ENCODE peak calls at places on chromosomes 3 and 15, in four cellular contexts. B, L, N and P are unnamed samples.

GRCh38 chr15:71484080-71484479 is 326.3 kb upstream of the NR2E3 start:
- DNase-seq in B (no peak), L (no peak), N (no peak), P (no peak)

GRCh38 chr3:13219077-13219901 is 146.1 kb upstream of the IQSEC1 start:
- DNase-seq in B (no peak), L (no peak), N (no peak), P (no peak)

GRCh38 chr3:17149076-17149475 is 264.3 kb downstream of the PLCL2 start:
- DNase-seq in B (no peak), L (no peak), N (no peak), P (no peak)

GRCh38 chr3:75144396-75144795 is 519.7 kb upstream of the FRG2C start:
- DNase-seq in B (no peak), L (no peak), N (no peak), P (no peak)

GRCh38 chr3:134931045-134931775 is 136.2 kb downstream of the EPHB1 start:
- DNase-seq in B (no peak), L (no peak), N (no peak), P (no peak)

GRCh38 chr3:35648347-35648746 is 9.0 kb downstream of the ARPP21 start:
- DNase-seq in B (no peak), L (no peak), N (no peak), P (no peak)

GRCh38 chr15:70974004-70974832 is 81.6 kb downstream of the LRRC49 start:
- DNase-seq in B (no peak), L (peak), N (no peak), P (no peak)

GRCh38 chr3:151290673-151291072 is 12.3 kb upstream of the P2RY14 start:
- DNase-seq in B (no peak), L (no peak), N (no peak), P (peak)

GRCh38 chr15:88646951-88647350 is 8.1 kb downstream of the ISG20 start:
- DNase-seq in B (no peak), L (no peak), N (no peak), P (no peak)

GRCh38 chr3:13170317-13170716 is 97.1 kb upstream of the IQSEC1 start:
- DNase-seq in B (no peak), L (no peak), N (no peak), P (no peak)

GRCh38 chr3:13698498-13698897 is 149.6 kb downstream of the FBLN2 start:
- DNase-seq in B (no peak), L (no peak), N (no peak), P (no peak)

GRCh38 chr3:156106721-156107373 is 13.5 kb upstream of the KCNAB1 start:
- DNase-seq in B (no peak), L (no peak), N (no peak), P (no peak)

GRCh38 chr15:82597815-82598214 is 49.3 kb downstream of the CPEB1 start:
- DNase-seq in B (no peak), L (no peak), N (no peak), P (no peak)

GRCh38 chr3:132595036-132595435 is 2.0 kb upstream of the ACKR4 start:
- DNase-seq in B (no peak), L (no peak), N (no peak), P (peak)

GRCh38 chr15:63902671-63903035 is 68.9 kb upstream of the HERC1 start:
- DNase-seq in B (no peak), L (no peak), N (no peak), P (no peak)

GRCh38 chr3:133162906-133163305 is 124.7 kb downstream of the TMEM108 start:
- DNase-seq in B (no peak), L (no peak), N (no peak), P (no peak)

GRCh38 chr3:72010044-72010443 is 225.1 kb upstream of the PROK2 start:
- DNase-seq in B (no peak), L (no peak), N (no peak), P (peak)

GRCh38 chr3:37530298-37530697 is 331.4 kb upstream of the CTDSPL start:
- DNase-seq in B (no peak), L (no peak), N (no peak), P (no peak)

GRCh38 chr3:78645628-78646310 is 1122.0 kb downstream of the ROBO1 start:
- DNase-seq in B (no peak), L (peak), N (peak), P (peak)

GRCh38 chr3:37605754-37606153 is 255.9 kb upstream of the CTDSPL start:
- DNase-seq in B (no peak), L (no peak), N (no peak), P (no peak)

GRCh38 chr3:194579091-194579606 is 54.1 kb downstream of the TMEM44 start:
- DNase-seq in B (no peak), L (no peak), N (no peak), P (no peak)

GRCh38 chr3:14460342-14461005 is 58.1 kb downstream of the SLC6A6 start:
- DNase-seq in B (no peak), L (no peak), N (no peak), P (no peak)

GRCh38 chr3:13420817-13421755 is 964 bp upstream of the NUP210 start:
- DNase-seq in B (peak), L (peak), N (peak), P (peak)

GRCh38 chr15:66071621-66072295 is 181.8 kb downstream of the MEGF11 start:
- DNase-seq in B (no peak), L (no peak), N (no peak), P (no peak)

GRCh38 chr3:160100610-160101009 is 112.0 kb downstream of the IL12A start:
- DNase-seq in B (no peak), L (no peak), N (no peak), P (no peak)

GRCh38 chr3:172104471-172105072 is 65.2 kb downstream of the FNDC3B start:
- DNase-seq in B (no peak), L (peak), N (no peak), P (no peak)
- TF ChIP-seq SPI1 in B (no peak), L (no peak), N (no peak), P (no peak)

GRCh38 chr3:117562000-117562399 is 852.4 kb downstream of the TUSC7 start:
- DNase-seq in B (no peak), L (no peak), N (no peak), P (no peak)

GRCh38 chr3:117565777-117566176 is 856.2 kb downstream of the TUSC7 start:
- DNase-seq in B (no peak), L (no peak), N (no peak), P (no peak)

GRCh38 chr3:117558681-117559080 is 849.1 kb downstream of the TUSC7 start:
- DNase-seq in B (no peak), L (no peak), N (no peak), P (no peak)

GRCh38 chr3:117567903-117568302 is 858.3 kb downstream of the TUSC7 start:
- DNase-seq in B (no peak), L (no peak), N (no peak), P (peak)

GRCh38 chr3:117563063-117563462 is 853.5 kb downstream of the TUSC7 start:
- DNase-seq in B (no peak), L (no peak), N (no peak), P (no peak)
- TF ChIP-seq SPI1 in B (no peak), L (no peak), N (no peak), P (no peak)

GRCh38 chr15:74798388-74799254 is 14.0 kb upstream of the LMAN1L start:
- DNase-seq in B (peak), L (no peak), N (no peak), P (no peak)
- TF ChIP-seq SPI1 in B (no peak), L (no peak), N (no peak), P (no peak)

GRCh38 chr3:179837374-179837773 is 184.5 kb downstream of the USP13 start:
- DNase-seq in B (no peak), L (no peak), N (no peak), P (no peak)
- TF ChIP-seq SPI1 in B (no peak), L (no peak), N (no peak), P (no peak)

GRCh38 chr3:168976969-168977368 is 686.5 kb downstream of the MECOM start:
- DNase-seq in B (no peak), L (no peak), N (no peak), P (no peak)

GRCh38 chr3:168973897-168974296 is 689.6 kb downstream of the MECOM start:
- DNase-seq in B (no peak), L (no peak), N (no peak), P (no peak)

GRCh38 chr3:168981396-168981795 is 682.1 kb downstream of the MECOM start:
- DNase-seq in B (no peak), L (no peak), N (no peak), P (no peak)

GRCh38 chr3:168974628-168975403 is 688.7 kb downstream of the MECOM start:
- DNase-seq in B (no peak), L (no peak), N (no peak), P (no peak)

DNA sequence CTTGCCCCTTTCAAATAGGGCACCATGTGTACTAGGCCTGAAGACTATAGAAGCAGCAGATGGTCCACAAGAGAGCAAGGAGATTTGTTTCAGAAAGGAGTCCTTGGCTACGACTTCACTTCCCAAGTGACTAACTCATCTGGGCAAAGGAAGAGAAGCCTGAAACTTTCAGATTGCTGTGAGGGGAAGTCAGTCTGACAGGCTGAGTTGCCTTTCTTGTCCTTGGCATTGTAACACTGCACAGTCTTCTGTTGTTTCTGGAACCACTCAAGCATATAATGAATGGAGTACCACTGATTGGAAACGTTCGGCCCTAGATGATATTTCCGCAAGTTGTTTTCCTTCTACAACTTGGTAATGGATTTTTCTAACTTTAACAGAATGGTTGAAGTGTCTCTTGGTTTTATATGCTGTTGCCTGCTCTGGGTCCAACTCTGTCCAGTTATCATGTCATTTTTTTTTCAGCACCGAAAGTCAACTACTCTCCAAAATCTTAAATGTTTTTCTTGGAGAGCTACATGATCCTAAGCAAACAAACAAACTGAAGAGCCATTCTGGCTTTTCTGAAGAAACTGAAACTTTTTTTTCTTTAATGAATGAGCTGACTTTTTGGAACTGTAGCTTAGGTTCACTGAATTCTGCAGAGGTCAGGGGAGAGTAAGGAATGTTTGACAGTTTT is 685.7 kb downstream of the MECOM start:
- DNase-seq in B (no peak), L (no peak), N (no peak), P (no peak)
- TF ChIP-seq SPI1 in B (no peak), L (no peak), N (no peak), P (no peak)

DNA sequence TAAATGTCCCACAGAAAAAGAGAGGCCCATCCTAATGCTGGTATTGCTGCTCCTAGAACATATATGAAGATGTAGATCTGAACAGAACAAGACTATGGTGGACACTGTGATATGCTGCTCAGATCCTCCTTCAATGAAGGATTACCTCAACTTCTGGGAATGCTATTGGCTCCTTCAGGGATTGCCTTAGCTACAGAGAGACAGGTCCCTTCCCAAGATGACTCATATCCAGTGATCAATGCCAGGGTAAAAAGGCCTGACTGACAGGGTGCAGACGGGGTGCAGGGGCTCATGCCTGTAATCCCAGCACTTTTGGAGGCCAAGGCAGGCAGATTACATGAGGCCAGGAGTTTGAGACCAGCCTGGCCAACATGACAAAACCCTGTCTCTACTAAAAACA is 20.5 kb upstream of the STAG1 start:
- DNase-seq in B (no peak), L (no peak), N (no peak), P (no peak)
- TF ChIP-seq SPI1 in B (no peak), L (no peak), N (no peak), P (no peak)

DNA sequence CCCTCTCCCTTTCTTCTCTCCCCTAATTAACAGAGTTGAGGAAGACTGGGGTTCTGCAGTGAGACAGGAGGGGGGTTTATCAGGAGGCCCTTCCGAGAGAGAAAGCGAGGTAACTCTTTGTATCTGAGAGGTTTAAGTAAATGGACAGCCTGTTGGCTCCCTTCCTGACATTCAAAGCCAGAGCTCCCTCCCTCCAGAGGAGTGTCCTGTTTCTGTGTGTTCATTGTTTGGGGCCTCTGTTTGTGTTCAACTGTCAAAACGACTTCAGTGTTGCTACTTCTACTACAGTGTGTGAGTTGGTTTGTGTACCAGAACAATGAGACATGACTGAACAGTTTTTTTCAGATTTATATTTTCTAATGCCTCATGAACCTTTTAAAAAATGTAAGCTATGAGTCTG is 382.8 kb upstream of the RARB start:
- DNase-seq in B (no peak), L (no peak), N (no peak), P (no peak)
- TF ChIP-seq SPI1 in B (no peak), L (no peak), N (no peak), P (no peak)

GRCh38 chr15:90552162-90552928 is 22.6 kb downstream of the CRTC3 start:
- DNase-seq in B (no peak), L (no peak), N (no peak), P (no peak)
- TF ChIP-seq SPI1 in B (no peak), L (no peak), N (no peak), P (no peak)